ENCODE peak calls at places on chromosome 14, in nine cellular contexts. E, W, Q, S, L, T, F, K and J are unnamed samples.

GRCh38 chr14:105944632-105945610 is 418.5 kb downstream of the TMEM121 start:
- DNase-seq in E (peak), W (peak), Q (peak), S (peak), L (no peak), T (peak), F (no peak), K (peak), J (no peak)

GRCh38 chr14:65286443-65286842 is 126.1 kb upstream of the FUT8 start:
- DNase-seq in E (no peak), W (no peak), Q (peak), S (no peak), L (no peak), T (no peak), F (no peak), K (no peak), J (no peak)

GRCh38 chr14:65156568-65157366 is 54.5 kb upstream of the MAX start:
- DNase-seq in E (no peak), W (no peak), Q (no peak), S (no peak), L (no peak), T (no peak), F (peak), K (peak), J (no peak)

GRCh38 chr14:61503167-61503801 is 181.9 kb downstream of the PRKCH start:
- DNase-seq in E (no peak), W (no peak), Q (no peak), S (peak), L (no peak), T (no peak), F (no peak), K (no peak), J (no peak)

GRCh38 chr14:37246427-37246829 is 48.7 kb downstream of the MIPOL1 start:
- DNase-seq in E (peak), W (no peak), Q (peak), S (no peak), L (no peak), T (no peak), F (no peak), K (no peak), J (peak)

GRCh38 chr14:98822917-98823316 is 449.1 kb downstream of the BCL11B start:
- DNase-seq in E (no peak), W (no peak), Q (no peak), S (no peak), L (no peak), T (no peak), F (no peak), K (no peak), J (no peak)

GRCh38 chr14:87967496-87967895 is 25.5 kb downstream of the GALC start:
- DNase-seq in E (no peak), W (no peak), Q (no peak), S (no peak), L (no peak), T (no peak), F (no peak), K (no peak), J (no peak)

GRCh38 chr14:95156765-95157194 is 549 bp downstream of the DICER1 start:
- DNase-seq in E (peak), W (peak), Q (peak), S (no peak), L (peak), T (peak), F (peak), K (peak), J (no peak)

GRCh38 chr14:91533623-91534022 is 23.5 kb upstream of the PPP4R3A start:
- DNase-seq in E (no peak), W (no peak), Q (no peak), S (no peak), L (no peak), T (no peak), F (no peak), K (no peak), J (no peak)

GRCh38 chr14:23061995-23062394 is 4.7 kb upstream of the CDH24 start:
- DNase-seq in E (peak), W (no peak), Q (no peak), S (no peak), L (no peak), T (no peak), F (no peak), K (peak), J (no peak)

GRCh38 chr14:77761205-77761931 is 412 bp upstream of the SNW1 start:
- DNase-seq in E (peak), W (no peak), Q (peak), S (no peak), L (peak), T (no peak), F (peak), K (peak), J (no peak)

GRCh38 chr14:75323571-75323970 is 44.9 kb downstream of the FOS start:
- DNase-seq in E (no peak), W (no peak), Q (no peak), S (no peak), L (no peak), T (no peak), F (no peak), K (no peak), J (no peak)